ENCODE peak calls at places on chromosomes 11 and 22, in five cellular contexts. Q is IMR-90; H is stimulated activated effector memory CD8-positive, alpha-beta T cell treated with anti-CD3 and anti-CD28 coated beads, Interleukin-12 subunit alpha, Interleukin-12 subunit beta, amount 100 ng/mL, for 72 hours; P is NCI-H460; T is GM23248. W is an unnamed sample.
A peak's percentile ranks its signal among the peaks of the same experiment; 100 is the strongest.

GRCh38 chr11:833114-833791 is 501 bp downstream of the CD151 start:
- DNase-seq in Q (no peak), H (no peak), P (no peak), T (peak; percentile 85), W (no peak)

GRCh38 chr22:44337658-44338004 is 24.9 kb upstream of the SHISAL1 start:
- DNase-seq in Q (peak; percentile 75), H (no peak), P (peak; percentile 26), T (peak; percentile 94), W (no peak)

GRCh38 chr11:108708173-108708572 is 43.3 kb downstream of the DDX10 start:
- DNase-seq in Q (no peak), H (no peak), P (no peak), T (no peak), W (no peak)

GRCh38 chr22:40040927-40041326 is 46.2 kb downstream of the FAM83F start:
- DNase-seq in Q (no peak), H (no peak), P (no peak), T (peak; percentile 42), W (no peak)

GRCh38 chr11:75516886-75517285 is 8.9 kb downstream of the GDPD5 start:
- DNase-seq in Q (no peak), H (no peak), P (no peak), T (no peak), W (no peak)

GRCh38 chr11:69044111-69045013 is 4.4 kb upstream of the TPCN2 start:
- DNase-seq in Q (peak; percentile 72), H (no peak), P (peak; percentile 65), T (peak; percentile 89), W (no peak)

GRCh38 chr11:35274909-35275807 is 136.2 kb downstream of the CD44 start:
- DNase-seq in Q (no peak), H (no peak), P (no peak), T (peak; percentile 71), W (no peak)

GRCh38 chr22:20646377-20646776 is 127.5 kb upstream of the SERPIND1 start:
- DNase-seq in Q (no peak), H (no peak), P (no peak), T (no peak), W (no peak)

GRCh38 chr22:41535244-41535643 is 9.0 kb downstream of the POLR3H start:
- DNase-seq in Q (no peak), H (no peak), P (no peak), T (peak; percentile 43), W (no peak)

GRCh38 chr11:64856382-64857227 is 12.2 kb upstream of the CDC42BPG start:
- DNase-seq in Q (peak; percentile 85), H (no peak), P (peak; percentile 83), T (peak; percentile 98), W (peak; percentile 44)

GRCh38 chr11:64306876-64307622 is 1.7 kb downstream of the ESRRA start:
- DNase-seq in Q (no peak), H (no peak), P (no peak), T (peak; percentile 38), W (no peak)

GRCh38 chr11:1514349-1515061 is 27.9 kb upstream of the MOB2 start:
- DNase-seq in Q (no peak), H (no peak), P (no peak), T (no peak), W (no peak)

GRCh38 chr22:37659066-37659896 is 758 bp downstream of the PDXP start:
- DNase-seq in Q (no peak), H (no peak), P (no peak), T (peak; percentile 27), W (no peak)

GRCh38 chr11:125167292-125167953 is 2.9 kb downstream of the PKNOX2 start:
- DNase-seq in Q (peak; percentile 25), H (no peak), P (no peak), T (no peak), W (no peak)

GRCh38 chr11:71352226-71352625 is 96.0 kb downstream of the DHCR7 start:
- DNase-seq in Q (no peak), H (no peak), P (no peak), T (no peak), W (no peak)

GRCh38 chr22:43789452-43789851 is 22.7 kb downstream of the EFCAB6 start:
- DNase-seq in Q (peak; percentile 99), H (no peak), P (no peak), T (peak; percentile 99), W (no peak)

GRCh38 chr22:19891350-19892248 is 36.9 kb upstream of the GNB1L start:
- DNase-seq in Q (peak; percentile 89), H (peak; percentile 40), P (no peak), T (peak; percentile 92), W (no peak)

GRCh38 chr11:74932797-74933196 is 16.1 kb downstream of the XRRA1 start:
- DNase-seq in Q (peak; percentile 95), H (no peak), P (no peak), T (peak; percentile 63), W (peak; percentile 39)

GRCh38 chr11:126917531-126918204 is 82.9 kb downstream of the KIRREL3 start:
- DNase-seq in Q (peak; percentile 99), H (no peak), P (no peak), T (peak; percentile 99), W (no peak)

GRCh38 chr22:42962295-42963230 is 52.4 kb downstream of the PACSIN2 start:
- DNase-seq in Q (peak; percentile 47), H (no peak), P (no peak), T (peak; percentile 43), W (no peak)

GRCh38 chr11:115129771-115130306 is 374.4 kb downstream of the CADM1 start:
- DNase-seq in Q (no peak), H (no peak), P (no peak), T (no peak), W (no peak)

GRCh38 chr11:30346068-30346688 is 23.3 kb downstream of the ARL14EP start:
- DNase-seq in Q (peak; percentile 62), H (no peak), P (peak; percentile 56), T (peak; percentile 74), W (no peak)

GRCh38 chr11:46047520-46047919 is 73.7 kb downstream of the PHF21A start:
- DNase-seq in Q (no peak), H (no peak), P (no peak), T (peak; percentile 10), W (no peak)

GRCh38 chr11:8728566-8728965 is 46.0 kb downstream of the RPL27A start:
- DNase-seq in Q (peak; percentile 74), H (no peak), P (no peak), T (peak; percentile 18), W (no peak)

GRCh38 chr11:17653606-17654005 is 65.8 kb upstream of the MYOD1 start:
- DNase-seq in Q (no peak), H (no peak), P (no peak), T (no peak), W (no peak)

GRCh38 chr22:50105529-50106100 is 15.8 kb downstream of the MOV10L1 start:
- DNase-seq in Q (peak; percentile 64), H (no peak), P (no peak), T (no peak), W (no peak)

GRCh38 chr22:43409046-43409445 is 2.8 kb upstream of the MPPED1 start:
- DNase-seq in Q (no peak), H (no peak), P (no peak), T (no peak), W (no peak)

GRCh38 chr22:41491379-41492100 is 22.6 kb downstream of the ACO2 start:
- DNase-seq in Q (peak; percentile 26), H (no peak), P (no peak), T (no peak), W (no peak)

GRCh38 chr22:32075997-32076725 is 33.1 kb downstream of the SLC5A1 start:
- DNase-seq in Q (no peak), H (no peak), P (no peak), T (no peak), W (no peak)